ENCODE peak calls at places on chromosomes 7 and 10, in nine cellular contexts. P is HCT116, Z is lung, I is AG04450, M is body of pancreas, J is AG04449, V is fibroblast of villous mesenchyme, O is prostate gland, L is lower leg skin. E is an unnamed sample.

GRCh38 chr10:95355241-95355779 is 64.5 kb upstream of the PDLIM1 start:
- DNase-seq in P (no peak), J (no peak), I (no peak), O (no peak), L (no peak), V (no peak), Z (no peak), M (no peak), E (no peak)

GRCh38 chr10:98272245-98272644 is 4.3 kb upstream of the LOXL4 start:
- DNase-seq in O (no peak), Z (no peak), V (no peak), M (no peak), L (no peak), J (no peak), P (no peak), I (no peak), E (no peak)

GRCh38 chr10:24958701-24959392 is 6.4 kb upstream of the PRTFDC1 start:
- DNase-seq in M (no peak), Z (peak; percentile 40), L (peak; percentile 27), I (no peak), V (peak; percentile 96), O (no peak), P (no peak), J (no peak), E (no peak)

GRCh38 chr7:15463801-15464761 is 97.7 kb downstream of the AGMO start:
- DNase-seq in J (no peak), I (no peak), P (no peak), M (no peak), V (peak; percentile 19), Z (no peak), O (no peak), L (no peak), E (no peak)

GRCh38 chr10:130179640-130180039 is 43.4 kb downstream of the GLRX3 start:
- DNase-seq in M (no peak), I (peak; percentile 24), J (peak; percentile 34), V (peak; percentile 70), L (no peak), P (peak; percentile 24), Z (no peak), O (no peak), E (no peak)

GRCh38 chr7:158782638-158783490 is 46.4 kb downstream of the ESYT2 start:
- DNase-seq in L (peak; percentile 59), V (peak; percentile 63), Z (peak; percentile 45), O (no peak), P (no peak), M (peak; percentile 28), J (no peak), I (no peak), E (no peak)

GRCh38 chr10:92126100-92126650 is 164.7 kb downstream of the CPEB3 start:
- DNase-seq in I (no peak), J (no peak), V (no peak), Z (no peak), P (no peak), O (no peak), M (no peak), L (no peak), E (no peak)

GRCh38 chr10:33398796-33399195 is 64.3 kb upstream of the NRP1 start:
- DNase-seq in P (no peak), I (no peak), Z (no peak), J (no peak), O (no peak), V (no peak), M (peak; percentile 39), L (no peak), E (no peak)

GRCh38 chr7:137026176-137026500 is 157.7 kb downstream of the CHRM2 start:
- DNase-seq in P (no peak), I (no peak), O (no peak), V (no peak), L (no peak), J (no peak), Z (no peak), M (no peak), E (no peak)

GRCh38 chr10:103835121-103836045 is 20.0 kb downstream of the SH3PXD2A start:
- DNase-seq in P (no peak), I (peak; percentile 53), V (peak; percentile 88), L (no peak), Z (no peak), M (peak; percentile 52), O (no peak), J (no peak), E (no peak)

GRCh38 chr10:62048919-62049636 is 147.6 kb downstream of the ARID5B start:
- DNase-seq in M (peak; percentile 72), Z (peak; percentile 79), L (peak; percentile 93), J (peak; percentile 94), I (peak; percentile 96), V (peak; percentile 99), P (no peak), O (peak; percentile 85), E (peak; percentile 46)

GRCh38 chr10:106615081-106615480 is 549.4 kb downstream of the SORCS1 start:
- DNase-seq in O (no peak), I (no peak), J (peak; percentile 78), V (peak; percentile 30), Z (no peak), P (no peak), M (no peak), L (no peak), E (no peak)

GRCh38 chr7:157521061-157521731 is 184.4 kb downstream of the DNAJB6 start:
- DNase-seq in L (no peak), P (no peak), J (no peak), M (no peak), Z (no peak), V (no peak), O (no peak), I (no peak), E (no peak)

GRCh38 chr7:155214328-155214986 is 83.2 kb upstream of the INSIG1 start:
- DNase-seq in J (no peak), Z (no peak), P (no peak), M (peak; percentile 85), I (no peak), L (no peak), V (peak; percentile 33), O (peak; percentile 73), E (peak; percentile 45)

GRCh38 chr10:110530131-110530831 is 32.6 kb downstream of the DUSP5 start:
- DNase-seq in O (peak; percentile 17), V (peak; percentile 74), I (no peak), L (peak; percentile 31), M (peak; percentile 56), Z (peak; percentile 75), J (no peak), P (peak; percentile 73), E (no peak)

GRCh38 chr7:5053175-5053574 is 7.5 kb downstream of the RBAK start:
- DNase-seq in J (no peak), O (no peak), P (no peak), L (no peak), I (no peak), M (no peak), V (no peak), Z (no peak), E (no peak)

GRCh38 chr7:26965724-26966123 is 101.3 kb upstream of the SKAP2 start:
- DNase-seq in P (no peak), J (no peak), Z (no peak), V (no peak), O (no peak), I (no peak), M (no peak), L (no peak), E (no peak)

GRCh38 chr7:26959290-26959689 is 94.9 kb upstream of the SKAP2 start:
- DNase-seq in I (no peak), J (no peak), P (no peak), O (no peak), M (no peak), V (no peak), Z (no peak), L (no peak), E (no peak)

GRCh38 chr7:26958834-26959233 is 94.4 kb upstream of the SKAP2 start:
- DNase-seq in V (peak; percentile 33), O (no peak), J (no peak), I (peak; percentile 29), M (no peak), Z (no peak), L (no peak), P (peak; percentile 58), E (no peak)

DNA sequence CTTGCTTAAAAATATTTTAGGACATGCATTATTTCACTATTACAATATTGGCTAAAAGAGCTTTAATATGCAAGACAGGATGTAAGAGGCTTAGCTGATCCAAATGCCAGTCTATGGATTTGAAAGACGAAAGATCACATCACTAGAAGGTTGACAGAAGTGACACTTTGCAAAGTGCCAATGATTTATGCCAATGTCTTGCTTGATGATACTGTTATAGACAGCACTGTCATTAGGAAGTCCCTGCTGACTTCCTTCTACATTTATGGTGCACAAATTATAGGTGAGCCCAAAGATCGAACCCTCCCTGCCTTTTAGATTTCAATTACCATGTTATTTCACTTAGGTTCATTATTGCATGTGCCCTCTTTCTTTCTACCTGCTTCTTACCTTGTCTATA is 100.0 kb upstream of the SKAP2 start:
- DNase-seq in M (no peak), J (no peak), Z (no peak), L (no peak), I (no peak), P (no peak), O (no peak), V (no peak), E (no peak)
- H3K4me3 ChIP-seq in M (no peak overlapping the region), J (no peak overlapping the region), Z (no peak overlapping the region), L (no peak overlapping the region), I (no peak overlapping the region), P (no peak overlapping the region), O (no peak overlapping the region), V (no peak overlapping the region), E (no peak overlapping the region)

GRCh38 chr10:117533507-117534281 is 8.9 kb upstream of the EMX2 start:
- DNase-seq in P (no peak), M (no peak), O (no peak), Z (no peak), I (no peak), V (peak; percentile 59), J (no peak), L (no peak), E (no peak)
- TF ChIP-seq CTCF in P (no peak), M (no peak), O (no peak), Z (no peak), I (no peak), V (no peak), J (no peak), L (no peak), E (no peak)

GRCh38 chr7:152030561-152030960 is 5.1 kb downstream of the GALNT11 start:
- DNase-seq in O (no peak), Z (no peak), V (no peak), I (no peak), M (no peak), L (no peak), J (no peak), P (no peak), E (no peak)
- H3K4me3 ChIP-seq in O (no peak overlapping the region), Z (no peak overlapping the region), V (no peak overlapping the region), I (no peak overlapping the region), M (no peak overlapping the region), L (no peak overlapping the region), J (no peak overlapping the region), P (no peak overlapping the region), E (no peak overlapping the region)

DNA sequence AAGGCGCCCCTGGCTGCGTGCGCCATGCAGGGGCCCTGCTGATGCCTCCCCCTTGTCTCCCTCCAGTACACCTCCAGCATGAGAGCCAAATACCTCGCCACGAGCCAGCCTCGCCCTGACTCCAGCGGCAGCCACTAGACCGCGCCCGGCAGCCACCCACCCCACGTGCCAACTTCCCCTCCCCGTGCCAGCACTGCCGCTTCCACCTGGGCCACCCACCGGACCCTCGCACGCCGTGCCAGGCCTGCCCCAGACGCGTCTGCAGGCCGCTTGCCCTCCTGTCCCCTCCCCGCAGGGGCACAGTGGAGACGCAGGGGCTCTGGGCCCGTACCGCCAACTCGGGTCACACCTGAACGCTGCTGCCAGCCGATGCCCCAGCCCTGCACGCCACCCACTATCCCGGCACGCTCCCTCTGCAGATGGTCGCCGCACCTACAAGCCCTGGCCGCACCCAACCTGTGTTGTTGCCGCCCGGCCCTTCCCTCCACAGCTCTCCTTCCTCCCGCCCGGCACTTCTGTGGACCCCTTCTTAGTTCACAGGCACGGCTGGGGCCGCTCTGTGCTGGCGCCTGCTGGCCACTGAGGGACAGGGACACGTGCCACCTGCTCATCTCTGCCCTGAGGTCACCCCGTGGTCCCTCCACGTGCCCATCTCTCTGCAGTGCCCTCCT is 26.3 kb upstream of the AMZ1 start:
- DNase-seq in Z (no peak), M (no peak), O (no peak), I (no peak), L (no peak), J (no peak), V (no peak), P (no peak), E (no peak)
- TF ChIP-seq CTCF in Z (no peak), M (no peak), O (no peak), I (peak; percentile 27), L (no peak), J (peak; percentile 24), V (peak; percentile 6), P (no peak), E (no peak)